ENCODE peak calls at places on chromosomes 5 and 9, in eight cellular contexts. One of them, this sample, is unnamed.

GRCh38 chr9:134554750-134555655 is 86.6 kb upstream of the COL5A1 start:
- DNase-seq in activated T-helper 1 cell treated with Interleukin-2 at 50 U/mL for 16 hours: no peak
- DNase-seq in cardiac septum: peak; percentile 68
- DNase-seq in activated CD4-positive, alpha-beta T cell treated with anti-CD3 and anti-CD28 coated beads, Interleukin-2, amount 50 U/mL, for 1 hour: no peak
- DNase-seq in NCI-H345: no peak
- DNase-seq in caudate nucleus: no peak
- DNase-seq in mammary epithelial cell: no peak
- DNase-seq in MG63: no peak
- DNase-seq in this sample: no peak

GRCh38 chr5:34762321-34762871 is 76.6 kb upstream of the TTC23L start:
- DNase-seq in activated T-helper 1 cell treated with Interleukin-2 at 50 U/mL for 16 hours: no peak
- DNase-seq in cardiac septum: no peak
- DNase-seq in activated CD4-positive, alpha-beta T cell treated with anti-CD3 and anti-CD28 coated beads, Interleukin-2, amount 50 U/mL, for 1 hour: no peak
- DNase-seq in NCI-H345: no peak
- DNase-seq in caudate nucleus: no peak
- DNase-seq in mammary epithelial cell: no peak
- DNase-seq in MG63: no peak
- DNase-seq in this sample: no peak

GRCh38 chr5:130496215-130496614 is 592.0 kb downstream of the CHSY3 start:
- DNase-seq in activated T-helper 1 cell treated with Interleukin-2 at 50 U/mL for 16 hours: no peak
- DNase-seq in cardiac septum: no peak
- DNase-seq in activated CD4-positive, alpha-beta T cell treated with anti-CD3 and anti-CD28 coated beads, Interleukin-2, amount 50 U/mL, for 1 hour: no peak
- DNase-seq in NCI-H345: no peak
- DNase-seq in caudate nucleus: no peak
- DNase-seq in mammary epithelial cell: peak; percentile 68
- DNase-seq in MG63: no peak
- DNase-seq in this sample: no peak

GRCh38 chr5:151214614-151215545 is 9.0 kb downstream of the CCDC69 start:
- DNase-seq in activated T-helper 1 cell treated with Interleukin-2 at 50 U/mL for 16 hours: no peak
- DNase-seq in cardiac septum: peak; percentile 78
- DNase-seq in activated CD4-positive, alpha-beta T cell treated with anti-CD3 and anti-CD28 coated beads, Interleukin-2, amount 50 U/mL, for 1 hour: no peak
- DNase-seq in NCI-H345: no peak
- DNase-seq in caudate nucleus: no peak
- DNase-seq in mammary epithelial cell: no peak
- DNase-seq in MG63: no peak
- DNase-seq in this sample: no peak

GRCh38 chr5:168826292-168826725 is 247.1 kb upstream of the PANK3 start:
- DNase-seq in activated T-helper 1 cell treated with Interleukin-2 at 50 U/mL for 16 hours: no peak
- DNase-seq in cardiac septum: no peak
- DNase-seq in activated CD4-positive, alpha-beta T cell treated with anti-CD3 and anti-CD28 coated beads, Interleukin-2, amount 50 U/mL, for 1 hour: no peak
- DNase-seq in NCI-H345: no peak
- DNase-seq in caudate nucleus: no peak
- DNase-seq in mammary epithelial cell: no peak
- DNase-seq in MG63: no peak
- DNase-seq in this sample: no peak

GRCh38 chr5:137733922-137734695 is 1.8 kb downstream of the KLHL3 start:
- DNase-seq in activated T-helper 1 cell treated with Interleukin-2 at 50 U/mL for 16 hours: no peak
- DNase-seq in cardiac septum: no peak
- DNase-seq in activated CD4-positive, alpha-beta T cell treated with anti-CD3 and anti-CD28 coated beads, Interleukin-2, amount 50 U/mL, for 1 hour: no peak
- DNase-seq in NCI-H345: peak; percentile 62
- DNase-seq in caudate nucleus: no peak
- DNase-seq in mammary epithelial cell: no peak
- DNase-seq in MG63: no peak
- DNase-seq in this sample: peak; percentile 30

GRCh38 chr5:66222455-66222854 is 78.4 kb downstream of the SREK1 start:
- DNase-seq in activated T-helper 1 cell treated with Interleukin-2 at 50 U/mL for 16 hours: no peak
- DNase-seq in cardiac septum: no peak
- DNase-seq in activated CD4-positive, alpha-beta T cell treated with anti-CD3 and anti-CD28 coated beads, Interleukin-2, amount 50 U/mL, for 1 hour: no peak
- DNase-seq in NCI-H345: no peak
- DNase-seq in caudate nucleus: no peak
- DNase-seq in mammary epithelial cell: no peak
- DNase-seq in MG63: no peak
- DNase-seq in this sample: no peak

GRCh38 chr9:37496020-37496419 is 10.3 kb downstream of the POLR1E start:
- DNase-seq in activated T-helper 1 cell treated with Interleukin-2 at 50 U/mL for 16 hours: no peak
- DNase-seq in cardiac septum: no peak
- DNase-seq in activated CD4-positive, alpha-beta T cell treated with anti-CD3 and anti-CD28 coated beads, Interleukin-2, amount 50 U/mL, for 1 hour: no peak
- DNase-seq in NCI-H345: no peak
- DNase-seq in caudate nucleus: no peak
- DNase-seq in mammary epithelial cell: no peak
- DNase-seq in MG63: no peak
- DNase-seq in this sample: no peak

GRCh38 chr5:128579111-128579510 is 41.1 kb upstream of the FBN2 start:
- DNase-seq in activated T-helper 1 cell treated with Interleukin-2 at 50 U/mL for 16 hours: no peak
- DNase-seq in cardiac septum: no peak
- DNase-seq in activated CD4-positive, alpha-beta T cell treated with anti-CD3 and anti-CD28 coated beads, Interleukin-2, amount 50 U/mL, for 1 hour: no peak
- DNase-seq in NCI-H345: no peak
- DNase-seq in caudate nucleus: no peak
- DNase-seq in mammary epithelial cell: peak; percentile 67
- DNase-seq in MG63: no peak
- DNase-seq in this sample: no peak

GRCh38 chr5:37533851-37534250 is 154.7 kb downstream of the WDR70 start:
- DNase-seq in activated T-helper 1 cell treated with Interleukin-2 at 50 U/mL for 16 hours: no peak
- DNase-seq in cardiac septum: no peak
- DNase-seq in activated CD4-positive, alpha-beta T cell treated with anti-CD3 and anti-CD28 coated beads, Interleukin-2, amount 50 U/mL, for 1 hour: no peak
- DNase-seq in NCI-H345: no peak
- DNase-seq in caudate nucleus: no peak
- DNase-seq in mammary epithelial cell: peak; percentile 88
- DNase-seq in MG63: no peak
- DNase-seq in this sample: no peak

GRCh38 chr5:76718381-76718832 is 2.5 kb downstream of the F2R start:
- DNase-seq in activated T-helper 1 cell treated with Interleukin-2 at 50 U/mL for 16 hours: no peak
- DNase-seq in cardiac septum: no peak
- DNase-seq in activated CD4-positive, alpha-beta T cell treated with anti-CD3 and anti-CD28 coated beads, Interleukin-2, amount 50 U/mL, for 1 hour: no peak
- DNase-seq in NCI-H345: no peak
- DNase-seq in caudate nucleus: no peak
- DNase-seq in mammary epithelial cell: no peak
- DNase-seq in MG63: no peak
- DNase-seq in this sample: no peak

GRCh38 chr5:151628112-151628823 is 37.1 kb upstream of the FAT2 start:
- DNase-seq in activated T-helper 1 cell treated with Interleukin-2 at 50 U/mL for 16 hours: no peak
- DNase-seq in cardiac septum: no peak
- DNase-seq in activated CD4-positive, alpha-beta T cell treated with anti-CD3 and anti-CD28 coated beads, Interleukin-2, amount 50 U/mL, for 1 hour: no peak
- DNase-seq in NCI-H345: no peak
- DNase-seq in caudate nucleus: no peak
- DNase-seq in mammary epithelial cell: peak; percentile 86
- DNase-seq in MG63: peak; percentile 88
- DNase-seq in this sample: no peak

GRCh38 chr9:36934478-36935065 is 99.5 kb downstream of the PAX5 start:
- DNase-seq in activated T-helper 1 cell treated with Interleukin-2 at 50 U/mL for 16 hours: no peak
- DNase-seq in cardiac septum: no peak
- DNase-seq in activated CD4-positive, alpha-beta T cell treated with anti-CD3 and anti-CD28 coated beads, Interleukin-2, amount 50 U/mL, for 1 hour: no peak
- DNase-seq in NCI-H345: peak; percentile 4
- DNase-seq in caudate nucleus: no peak
- DNase-seq in mammary epithelial cell: no peak
- DNase-seq in MG63: no peak
- DNase-seq in this sample: no peak

GRCh38 chr5:169302491-169303118 is 1.7 kb upstream of the SLIT3 start:
- DNase-seq in activated T-helper 1 cell treated with Interleukin-2 at 50 U/mL for 16 hours: no peak
- DNase-seq in cardiac septum: no peak
- DNase-seq in activated CD4-positive, alpha-beta T cell treated with anti-CD3 and anti-CD28 coated beads, Interleukin-2, amount 50 U/mL, for 1 hour: peak; percentile 32
- DNase-seq in NCI-H345: peak; percentile 79
- DNase-seq in caudate nucleus: peak; percentile 60
- DNase-seq in mammary epithelial cell: peak; percentile 66
- DNase-seq in MG63: peak; percentile 78
- DNase-seq in this sample: peak; percentile 53

GRCh38 chr5:151682751-151683331 is 3.9 kb downstream of the SPARC start:
- DNase-seq in activated T-helper 1 cell treated with Interleukin-2 at 50 U/mL for 16 hours: no peak
- DNase-seq in cardiac septum: no peak
- DNase-seq in activated CD4-positive, alpha-beta T cell treated with anti-CD3 and anti-CD28 coated beads, Interleukin-2, amount 50 U/mL, for 1 hour: no peak
- DNase-seq in NCI-H345: no peak
- DNase-seq in caudate nucleus: peak; percentile 30
- DNase-seq in mammary epithelial cell: peak; percentile 65
- DNase-seq in MG63: peak; percentile 62
- DNase-seq in this sample: no peak

GRCh38 chr5:81021486-81021885 is 61.3 kb downstream of the RASGRF2 start:
- DNase-seq in activated T-helper 1 cell treated with Interleukin-2 at 50 U/mL for 16 hours: no peak
- DNase-seq in cardiac septum: no peak
- DNase-seq in activated CD4-positive, alpha-beta T cell treated with anti-CD3 and anti-CD28 coated beads, Interleukin-2, amount 50 U/mL, for 1 hour: no peak
- DNase-seq in NCI-H345: no peak
- DNase-seq in caudate nucleus: no peak
- DNase-seq in mammary epithelial cell: peak; percentile 30
- DNase-seq in MG63: no peak
- DNase-seq in this sample: no peak

GRCh38 chr5:145484195-145484594 is 350.9 kb downstream of the PRELID2 start:
- DNase-seq in activated T-helper 1 cell treated with Interleukin-2 at 50 U/mL for 16 hours: no peak
- DNase-seq in cardiac septum: no peak
- DNase-seq in activated CD4-positive, alpha-beta T cell treated with anti-CD3 and anti-CD28 coated beads, Interleukin-2, amount 50 U/mL, for 1 hour: no peak
- DNase-seq in NCI-H345: no peak
- DNase-seq in caudate nucleus: no peak
- DNase-seq in mammary epithelial cell: peak; percentile 74
- DNase-seq in MG63: no peak
- DNase-seq in this sample: no peak

GRCh38 chr5:39495294-39495693 is 70.5 kb upstream of the DAB2 start:
- DNase-seq in activated T-helper 1 cell treated with Interleukin-2 at 50 U/mL for 16 hours: no peak
- DNase-seq in cardiac septum: no peak
- DNase-seq in activated CD4-positive, alpha-beta T cell treated with anti-CD3 and anti-CD28 coated beads, Interleukin-2, amount 50 U/mL, for 1 hour: no peak
- DNase-seq in NCI-H345: no peak
- DNase-seq in caudate nucleus: no peak
- DNase-seq in mammary epithelial cell: no peak
- DNase-seq in MG63: no peak
- DNase-seq in this sample: no peak

GRCh38 chr9:92534199-92535159 is 1.3 kb downstream of the ECM2 start:
- DNase-seq in activated T-helper 1 cell treated with Interleukin-2 at 50 U/mL for 16 hours: no peak
- DNase-seq in cardiac septum: no peak
- DNase-seq in activated CD4-positive, alpha-beta T cell treated with anti-CD3 and anti-CD28 coated beads, Interleukin-2, amount 50 U/mL, for 1 hour: no peak
- DNase-seq in NCI-H345: no peak
- DNase-seq in caudate nucleus: no peak
- DNase-seq in mammary epithelial cell: peak; percentile 8
- DNase-seq in MG63: peak; percentile 19
- DNase-seq in this sample: no peak

GRCh38 chr5:125835293-125836172 is 587.7 kb upstream of the GRAMD2B start:
- DNase-seq in activated T-helper 1 cell treated with Interleukin-2 at 50 U/mL for 16 hours: no peak
- DNase-seq in cardiac septum: no peak
- DNase-seq in activated CD4-positive, alpha-beta T cell treated with anti-CD3 and anti-CD28 coated beads, Interleukin-2, amount 50 U/mL, for 1 hour: no peak
- DNase-seq in NCI-H345: peak; percentile 0
- DNase-seq in caudate nucleus: peak; percentile 16
- DNase-seq in mammary epithelial cell: no peak
- DNase-seq in MG63: peak; percentile 39
- DNase-seq in this sample: no peak

GRCh38 chr5:173825215-173825865 is 62.8 kb upstream of the CPEB4 start:
- DNase-seq in activated T-helper 1 cell treated with Interleukin-2 at 50 U/mL for 16 hours: no peak
- DNase-seq in cardiac septum: no peak
- DNase-seq in activated CD4-positive, alpha-beta T cell treated with anti-CD3 and anti-CD28 coated beads, Interleukin-2, amount 50 U/mL, for 1 hour: no peak
- DNase-seq in NCI-H345: no peak
- DNase-seq in caudate nucleus: no peak
- DNase-seq in mammary epithelial cell: no peak
- DNase-seq in MG63: no peak
- DNase-seq in this sample: no peak

GRCh38 chr5:59097116-59097515 is 514.2 kb downstream of the RAB3C start:
- DNase-seq in activated T-helper 1 cell treated with Interleukin-2 at 50 U/mL for 16 hours: no peak
- DNase-seq in cardiac septum: no peak
- DNase-seq in activated CD4-positive, alpha-beta T cell treated with anti-CD3 and anti-CD28 coated beads, Interleukin-2, amount 50 U/mL, for 1 hour: no peak
- DNase-seq in NCI-H345: no peak
- DNase-seq in caudate nucleus: no peak
- DNase-seq in mammary epithelial cell: no peak
- DNase-seq in MG63: no peak
- DNase-seq in this sample: no peak

GRCh38 chr9:91465420-91465819 is 41.8 kb upstream of the NFIL3 start:
- DNase-seq in activated T-helper 1 cell treated with Interleukin-2 at 50 U/mL for 16 hours: no peak
- DNase-seq in cardiac septum: no peak
- DNase-seq in activated CD4-positive, alpha-beta T cell treated with anti-CD3 and anti-CD28 coated beads, Interleukin-2, amount 50 U/mL, for 1 hour: no peak
- DNase-seq in NCI-H345: no peak
- DNase-seq in caudate nucleus: no peak
- DNase-seq in mammary epithelial cell: peak; percentile 67
- DNase-seq in MG63: no peak
- DNase-seq in this sample: no peak